ENCODE peak calls at places on chromosomes 3 and 15, in four cellular contexts. Q is caudate nucleus, I is esophagus squamous epithelium, E is cardiac muscle cell. P is an unnamed sample.

GRCh38 chr3:99929409-99930139 is 111.9 kb downstream of the CMSS1 start:
- DNase-seq in Q (no peak), I (no peak), E (peak; percentile 53), P (peak; percentile 47)

GRCh38 chr15:88275804-88276203 is 19.3 kb upstream of the NTRK3 start:
- DNase-seq in I (no peak), Q (peak; percentile 57), E (no peak), P (no peak)

GRCh38 chr15:29731865-29732264 is 90.4 kb downstream of the TJP1 start:
- DNase-seq in Q (no peak), E (no peak), I (no peak), P (no peak)

GRCh38 chr15:98684995-98685525 is 36.7 kb downstream of the IGF1R start:
- DNase-seq in I (no peak), Q (no peak), E (no peak), P (no peak)

GRCh38 chr3:169350228-169350627 is 313.3 kb downstream of the MECOM start:
- DNase-seq in I (no peak), E (no peak), Q (no peak), P (no peak)

GRCh38 chr3:147157629-147158028 is 248.7 kb downstream of the ZIC4 start:
- DNase-seq in E (no peak), Q (no peak), I (no peak), P (no peak)

GRCh38 chr3:8237893-8238292 is 263.7 kb upstream of the LMCD1 start:
- DNase-seq in I (no peak), E (no peak), Q (no peak), P (no peak)

GRCh38 chr3:113084777-113085176 is 94.0 kb downstream of the GTPBP8 start:
- DNase-seq in Q (no peak), E (peak; percentile 77), I (no peak), P (no peak)

GRCh38 chr3:181486496-181486895 is 225.2 kb upstream of the SOX2 start:
- DNase-seq in I (no peak), E (no peak), Q (no peak), P (no peak)

GRCh38 chr15:76335129-76335850 is 1.3 kb upstream of the ISL2 start:
- DNase-seq in E (no peak), Q (no peak), I (no peak), P (no peak)

GRCh38 chr3:101127991-101128390 is 134.8 kb upstream of the ABI3BP start:
- DNase-seq in I (no peak), E (no peak), Q (no peak), P (no peak)

GRCh38 chr3:142152349-142152748 is 3.0 kb upstream of the TFDP2 start:
- DNase-seq in E (no peak), Q (no peak), I (no peak), P (no peak)

GRCh38 chr3:147397155-147397888 is 9.0 kb downstream of the ZIC4 start:
- DNase-seq in I (no peak), E (no peak), Q (no peak), P (no peak)

GRCh38 chr3:129605593-129606521 is 619 bp downstream of the PLXND1 start:
- DNase-seq in E (peak; percentile 60), Q (no peak), I (no peak), P (no peak)

GRCh38 chr3:177357352-177358084 is 160.2 kb upstream of the TBL1XR1 start:
- DNase-seq in E (peak; percentile 84), Q (no peak), I (no peak), P (no peak)

GRCh38 chr3:126962756-126963155 is 20.2 kb upstream of the PLXNA1 start:
- DNase-seq in E (no peak), Q (no peak), I (no peak), P (no peak)

P was measured in tibial artery.